ENCODE peak calls at places on chromosomes 12 and 14, in six cellular contexts. One of them, this sample, is unnamed.
A peak's percentile ranks its signal among the peaks of the same experiment; 100 is the strongest.

GRCh38 chr12:11486623-11487444 is 91.5 kb upstream of the PRB2 start:
- DNase-seq in fibroblast of pulmonary artery: peak; percentile 92
- DNase-seq in NCI-H1417: peak; percentile 91
- DNase-seq in OCI-M1: peak; percentile 93
- DNase-seq in colonic mucosa: peak; percentile 79
- DNase-seq in activated CD8-positive, alpha-beta memory T cell treated with anti-CD3 and anti-CD28 coated beads for 48 hours: peak; percentile 42
- DNase-seq in this sample: peak; percentile 57

GRCh38 chr12:78392918-78393317 is 471.7 kb upstream of the SYT1 start:
- DNase-seq in NCI-H1417: no peak
- DNase-seq in colonic mucosa: no peak
- DNase-seq in fibroblast of pulmonary artery: peak; percentile 46
- DNase-seq in OCI-M1: peak; percentile 60
- DNase-seq in activated CD8-positive, alpha-beta memory T cell treated with anti-CD3 and anti-CD28 coated beads for 48 hours: no peak
- DNase-seq in this sample: no peak

GRCh38 chr14:91998667-91999570 is 40.9 kb downstream of the TRIP11 start:
- DNase-seq in colonic mucosa: no peak
- DNase-seq in OCI-M1: peak; percentile 22
- DNase-seq in activated CD8-positive, alpha-beta memory T cell treated with anti-CD3 and anti-CD28 coated beads for 48 hours: no peak
- DNase-seq in fibroblast of pulmonary artery: no peak
- DNase-seq in NCI-H1417: no peak
- DNase-seq in this sample: no peak

GRCh38 chr12:22525426-22525825 is 18.9 kb downstream of the C2CD5 start:
- DNase-seq in activated CD8-positive, alpha-beta memory T cell treated with anti-CD3 and anti-CD28 coated beads for 48 hours: no peak
- DNase-seq in colonic mucosa: no peak
- DNase-seq in fibroblast of pulmonary artery: peak; percentile 51
- DNase-seq in OCI-M1: no peak
- DNase-seq in NCI-H1417: no peak
- DNase-seq in this sample: no peak

GRCh38 chr14:46137786-46138185 is 513.8 kb downstream of the RPL10L start:
- DNase-seq in fibroblast of pulmonary artery: no peak
- DNase-seq in NCI-H1417: no peak
- DNase-seq in OCI-M1: no peak
- DNase-seq in activated CD8-positive, alpha-beta memory T cell treated with anti-CD3 and anti-CD28 coated beads for 48 hours: no peak
- DNase-seq in colonic mucosa: no peak
- DNase-seq in this sample: no peak

GRCh38 chr12:105352940-105353635 is 22.6 kb downstream of the C12orf75 start:
- DNase-seq in colonic mucosa: no peak
- DNase-seq in NCI-H1417: no peak
- DNase-seq in fibroblast of pulmonary artery: no peak
- DNase-seq in activated CD8-positive, alpha-beta memory T cell treated with anti-CD3 and anti-CD28 coated beads for 48 hours: no peak
- DNase-seq in OCI-M1: no peak
- DNase-seq in this sample: no peak

GRCh38 chr12:26123482-26123980 is 1.3 kb downstream of the BHLHE41 start:
- DNase-seq in NCI-H1417: no peak
- DNase-seq in colonic mucosa: no peak
- DNase-seq in fibroblast of pulmonary artery: no peak
- DNase-seq in OCI-M1: peak; percentile 41
- DNase-seq in activated CD8-positive, alpha-beta memory T cell treated with anti-CD3 and anti-CD28 coated beads for 48 hours: no peak
- DNase-seq in this sample: no peak

GRCh38 chr14:68939424-68939892 is 39.6 kb downstream of the ACTN1 start:
- DNase-seq in fibroblast of pulmonary artery: no peak
- DNase-seq in activated CD8-positive, alpha-beta memory T cell treated with anti-CD3 and anti-CD28 coated beads for 48 hours: no peak
- DNase-seq in NCI-H1417: no peak
- DNase-seq in colonic mucosa: no peak
- DNase-seq in OCI-M1: no peak
- DNase-seq in this sample: no peak

GRCh38 chr12:117113231-117113630 is 14.0 kb upstream of the TESC start:
- DNase-seq in NCI-H1417: no peak
- DNase-seq in colonic mucosa: no peak
- DNase-seq in OCI-M1: no peak
- DNase-seq in fibroblast of pulmonary artery: no peak
- DNase-seq in activated CD8-positive, alpha-beta memory T cell treated with anti-CD3 and anti-CD28 coated beads for 48 hours: no peak
- DNase-seq in this sample: no peak

GRCh38 chr14:100975668-100976067 is 72.1 kb upstream of the RTL1 start:
- DNase-seq in colonic mucosa: no peak
- DNase-seq in NCI-H1417: no peak
- DNase-seq in activated CD8-positive, alpha-beta memory T cell treated with anti-CD3 and anti-CD28 coated beads for 48 hours: no peak
- DNase-seq in OCI-M1: no peak
- DNase-seq in fibroblast of pulmonary artery: no peak
- DNase-seq in this sample: no peak

GRCh38 chr12:110545812-110546211 is 37.3 kb downstream of the PPTC7 start:
- DNase-seq in OCI-M1: no peak
- DNase-seq in activated CD8-positive, alpha-beta memory T cell treated with anti-CD3 and anti-CD28 coated beads for 48 hours: no peak
- DNase-seq in NCI-H1417: no peak
- DNase-seq in fibroblast of pulmonary artery: no peak
- DNase-seq in colonic mucosa: no peak
- DNase-seq in this sample: no peak

GRCh38 chr12:66119229-66119869 is 11.2 kb downstream of the LLPH start:
- DNase-seq in colonic mucosa: no peak
- DNase-seq in OCI-M1: peak; percentile 53
- DNase-seq in NCI-H1417: no peak
- DNase-seq in activated CD8-positive, alpha-beta memory T cell treated with anti-CD3 and anti-CD28 coated beads for 48 hours: no peak
- DNase-seq in fibroblast of pulmonary artery: no peak
- DNase-seq in this sample: no peak

GRCh38 chr14:49939884-49940510 is 47.1 kb downstream of the ARF6 start:
- DNase-seq in NCI-H1417: no peak
- DNase-seq in colonic mucosa: no peak
- DNase-seq in activated CD8-positive, alpha-beta memory T cell treated with anti-CD3 and anti-CD28 coated beads for 48 hours: no peak
- DNase-seq in fibroblast of pulmonary artery: no peak
- DNase-seq in OCI-M1: no peak
- DNase-seq in this sample: no peak

GRCh38 chr14:63896278-63896720 is 43.5 kb downstream of the SYNE2 start:
- DNase-seq in activated CD8-positive, alpha-beta memory T cell treated with anti-CD3 and anti-CD28 coated beads for 48 hours: no peak
- DNase-seq in fibroblast of pulmonary artery: peak; percentile 99
- DNase-seq in colonic mucosa: peak; percentile 76
- DNase-seq in OCI-M1: no peak
- DNase-seq in NCI-H1417: no peak
- DNase-seq in this sample: peak; percentile 70

GRCh38 chr12:125683748-125684381 is 618.6 kb downstream of the AACS start:
- DNase-seq in colonic mucosa: peak; percentile 23
- DNase-seq in OCI-M1: no peak
- DNase-seq in activated CD8-positive, alpha-beta memory T cell treated with anti-CD3 and anti-CD28 coated beads for 48 hours: peak; percentile 43
- DNase-seq in NCI-H1417: peak; percentile 34
- DNase-seq in fibroblast of pulmonary artery: no peak
- DNase-seq in this sample: peak; percentile 65

GRCh38 chr12:126588586-126589249 is 1523.5 kb downstream of the AACS start:
- DNase-seq in fibroblast of pulmonary artery: no peak
- DNase-seq in NCI-H1417: no peak
- DNase-seq in OCI-M1: no peak
- DNase-seq in activated CD8-positive, alpha-beta memory T cell treated with anti-CD3 and anti-CD28 coated beads for 48 hours: peak; percentile 0
- DNase-seq in colonic mucosa: no peak
- DNase-seq in this sample: no peak

GRCh38 chr14:71491925-71492324 is 440.3 kb upstream of the RGS6 start:
- DNase-seq in colonic mucosa: no peak
- DNase-seq in fibroblast of pulmonary artery: peak; percentile 61
- DNase-seq in activated CD8-positive, alpha-beta memory T cell treated with anti-CD3 and anti-CD28 coated beads for 48 hours: no peak
- DNase-seq in NCI-H1417: no peak
- DNase-seq in OCI-M1: no peak
- DNase-seq in this sample: no peak

GRCh38 chr12:2396448-2396871 is 343.7 kb downstream of the CACNA1C start:
- DNase-seq in colonic mucosa: peak; percentile 22
- DNase-seq in activated CD8-positive, alpha-beta memory T cell treated with anti-CD3 and anti-CD28 coated beads for 48 hours: no peak
- DNase-seq in fibroblast of pulmonary artery: peak; percentile 20
- DNase-seq in NCI-H1417: no peak
- DNase-seq in OCI-M1: no peak
- DNase-seq in this sample: peak; percentile 17

GRCh38 chr12:97308576-97309198 is 153.9 kb upstream of the RMST start:
- DNase-seq in NCI-H1417: peak; percentile 86
- DNase-seq in colonic mucosa: no peak
- DNase-seq in OCI-M1: peak; percentile 77
- DNase-seq in activated CD8-positive, alpha-beta memory T cell treated with anti-CD3 and anti-CD28 coated beads for 48 hours: no peak
- DNase-seq in fibroblast of pulmonary artery: peak; percentile 78
- DNase-seq in this sample: no peak

GRCh38 chr14:90419200-90419599 is 22.4 kb downstream of the CALM1 start:
- DNase-seq in colonic mucosa: peak; percentile 54
- DNase-seq in activated CD8-positive, alpha-beta memory T cell treated with anti-CD3 and anti-CD28 coated beads for 48 hours: no peak
- DNase-seq in fibroblast of pulmonary artery: peak; percentile 98
- DNase-seq in OCI-M1: no peak
- DNase-seq in NCI-H1417: no peak
- DNase-seq in this sample: peak; percentile 59

GRCh38 chr12:65685514-65685913 is 138.8 kb upstream of the HMGA2 start:
- DNase-seq in colonic mucosa: no peak
- DNase-seq in NCI-H1417: no peak
- DNase-seq in fibroblast of pulmonary artery: peak; percentile 67
- DNase-seq in OCI-M1: peak; percentile 34
- DNase-seq in activated CD8-positive, alpha-beta memory T cell treated with anti-CD3 and anti-CD28 coated beads for 48 hours: no peak
- DNase-seq in this sample: no peak

GRCh38 chr12:121949643-121950397 is 31.4 kb downstream of the CFAP251 start:
- DNase-seq in OCI-M1: no peak
- DNase-seq in colonic mucosa: no peak
- DNase-seq in activated CD8-positive, alpha-beta memory T cell treated with anti-CD3 and anti-CD28 coated beads for 48 hours: no peak
- DNase-seq in NCI-H1417: no peak
- DNase-seq in fibroblast of pulmonary artery: peak; percentile 90
- DNase-seq in this sample: no peak

GRCh38 chr12:31874961-31875608 is 84.1 kb upstream of the RESF1 start:
- DNase-seq in NCI-H1417: no peak
- DNase-seq in activated CD8-positive, alpha-beta memory T cell treated with anti-CD3 and anti-CD28 coated beads for 48 hours: peak; percentile 37
- DNase-seq in OCI-M1: no peak
- DNase-seq in colonic mucosa: peak; percentile 25
- DNase-seq in fibroblast of pulmonary artery: peak; percentile 96
- DNase-seq in this sample: peak; percentile 75

GRCh38 chr12:1747609-1748008 is 56.7 kb downstream of the ADIPOR2 start:
- DNase-seq in fibroblast of pulmonary artery: no peak
- DNase-seq in activated CD8-positive, alpha-beta memory T cell treated with anti-CD3 and anti-CD28 coated beads for 48 hours: no peak
- DNase-seq in NCI-H1417: no peak
- DNase-seq in colonic mucosa: no peak
- DNase-seq in OCI-M1: peak; percentile 10
- DNase-seq in this sample: no peak

GRCh38 chr12:90959538-90960139 is 4.7 kb upstream of the CCER1 start:
- DNase-seq in OCI-M1: peak; percentile 69
- DNase-seq in colonic mucosa: no peak
- DNase-seq in NCI-H1417: peak; percentile 66
- DNase-seq in fibroblast of pulmonary artery: peak; percentile 76
- DNase-seq in activated CD8-positive, alpha-beta memory T cell treated with anti-CD3 and anti-CD28 coated beads for 48 hours: no peak
- DNase-seq in this sample: peak; percentile 55

GRCh38 chr12:66688836-66689439 is 10.1 kb upstream of the GRIP1 start:
- DNase-seq in OCI-M1: peak; percentile 61
- DNase-seq in colonic mucosa: peak; percentile 21
- DNase-seq in activated CD8-positive, alpha-beta memory T cell treated with anti-CD3 and anti-CD28 coated beads for 48 hours: no peak
- DNase-seq in NCI-H1417: peak; percentile 27
- DNase-seq in fibroblast of pulmonary artery: peak; percentile 32
- DNase-seq in this sample: no peak

GRCh38 chr12:24565300-24565699 is 383.6 kb downstream of the BCAT1 start:
- DNase-seq in activated CD8-positive, alpha-beta memory T cell treated with anti-CD3 and anti-CD28 coated beads for 48 hours: no peak
- DNase-seq in fibroblast of pulmonary artery: no peak
- DNase-seq in OCI-M1: no peak
- DNase-seq in NCI-H1417: no peak
- DNase-seq in colonic mucosa: no peak
- DNase-seq in this sample: no peak

This sample was measured in mucosa of descending colon.